ENCODE peak calls at places on chromosomes 7 and 10, in eight cellular contexts. W is cardiac muscle cell; T is neural progenitor cell; A is upper lobe of right lung; V is CD8-positive, alpha-beta T cell; L is esophagus squamous epithelium; Y is OCI-LY7; B is lower lobe of right lung. X is an unnamed sample.

GRCh38 chr7:25894002-25894901 is 257.7 kb upstream of the NFE2L3 start:
- DNase-seq in W (peak), T (peak), A (no peak), V (no peak), L (no peak), Y (peak), B (peak), X (no peak)

GRCh38 chr7:27636326-27637006 is 26.2 kb downstream of the HIBADH start:
- DNase-seq in W (no peak), T (peak), A (no peak), V (no peak), L (no peak), Y (no peak), B (no peak), X (no peak)

GRCh38 chr10:11798862-11799735 is 24.1 kb upstream of the PROSER2 start:
- DNase-seq in W (no peak), T (peak), A (no peak), V (no peak), L (no peak), Y (peak), B (no peak), X (no peak)

GRCh38 chr10:43079823-43080222 is 3.0 kb downstream of the RET start:
- DNase-seq in W (no peak), T (no peak), A (no peak), V (no peak), L (no peak), Y (no peak), B (no peak), X (no peak)

GRCh38 chr10:132253092-132253687 is 54.6 kb downstream of the STK32C start:
- DNase-seq in W (no peak), T (no peak), A (no peak), V (no peak), L (no peak), Y (no peak), B (no peak), X (no peak)

GRCh38 chr7:47253650-47254080 is 328.2 kb downstream of the TNS3 start:
- DNase-seq in W (peak), T (peak), A (no peak), V (no peak), L (no peak), Y (no peak), B (no peak), X (no peak)

GRCh38 chr7:1144269-1144771 is 15.7 kb downstream of the ZFAND2A start:
- DNase-seq in W (no peak), T (peak), A (no peak), V (no peak), L (no peak), Y (peak), B (peak), X (peak)

GRCh38 chr10:71697938-71698709 is 21.5 kb downstream of the C10orf105 start:
- DNase-seq in W (no peak), T (no peak), A (no peak), V (no peak), L (no peak), Y (no peak), B (no peak), X (no peak)

GRCh38 chr7:23474098-23474828 is 4.0 kb upstream of the IGF2BP3 start:
- DNase-seq in W (peak), T (peak), A (peak), V (no peak), L (no peak), Y (peak), B (peak), X (no peak)

GRCh38 chr10:103451871-103452713 is at the start of gene CALHM2:
- DNase-seq in W (peak), T (peak), A (peak), V (peak), L (no peak), Y (no peak), B (peak), X (peak)

GRCh38 chr7:65749039-65749438 is 123.8 kb upstream of the VKORC1L1 start:
- DNase-seq in W (no peak), T (no peak), A (no peak), V (no peak), L (no peak), Y (no peak), B (no peak), X (no peak)

GRCh38 chr10:103558916-103559315 is 65.4 kb downstream of the NEURL1 start:
- DNase-seq in W (no peak), T (no peak), A (no peak), V (no peak), L (no peak), Y (peak), B (no peak), X (no peak)

GRCh38 chr7:1672851-1673486 is 2.9 kb downstream of the ELFN1 start:
- DNase-seq in W (no peak), T (no peak), A (no peak), V (no peak), L (no peak), Y (no peak), B (peak), X (peak)

GRCh38 chr7:30688718-30689221 is 6.5 kb upstream of the CRHR2 start:
- DNase-seq in W (no peak), T (peak), A (no peak), V (no peak), L (no peak), Y (no peak), B (no peak), X (no peak)

GRCh38 chr10:17278607-17279240 is 50.7 kb downstream of the VIM start:
- DNase-seq in W (no peak), T (no peak), A (no peak), V (no peak), L (no peak), Y (no peak), B (no peak), X (no peak)

GRCh38 chr7:152673902-152674301 is 2.0 kb downstream of the XRCC2 start:
- DNase-seq in W (no peak), T (no peak), A (no peak), V (no peak), L (no peak), Y (no peak), B (no peak), X (no peak)

GRCh38 chr10:91976324-91977051 is 52.9 kb downstream of the BTAF1 start:
- DNase-seq in W (peak), T (no peak), A (no peak), V (no peak), L (no peak), Y (no peak), B (no peak), X (no peak)

GRCh38 chr7:8724080-8724718 is 290.8 kb downstream of the NXPH1 start:
- DNase-seq in W (peak), T (peak), A (no peak), V (no peak), L (no peak), Y (peak), B (no peak), X (peak)

GRCh38 chr10:21169271-21169670 is 272.2 kb upstream of the NEBL start:
- DNase-seq in W (no peak), T (no peak), A (no peak), V (no peak), L (no peak), Y (no peak), B (no peak), X (no peak)

GRCh38 chr10:62761115-62761514 is 43.4 kb upstream of the ADO start:
- DNase-seq in W (no peak), T (no peak), A (no peak), V (no peak), L (no peak), Y (no peak), B (no peak), X (no peak)

GRCh38 chr10:118214751-118215150 is 127.4 kb downstream of the FAM204A start:
- DNase-seq in W (no peak), T (no peak), A (no peak), V (no peak), L (no peak), Y (no peak), B (no peak), X (no peak)

DNA sequence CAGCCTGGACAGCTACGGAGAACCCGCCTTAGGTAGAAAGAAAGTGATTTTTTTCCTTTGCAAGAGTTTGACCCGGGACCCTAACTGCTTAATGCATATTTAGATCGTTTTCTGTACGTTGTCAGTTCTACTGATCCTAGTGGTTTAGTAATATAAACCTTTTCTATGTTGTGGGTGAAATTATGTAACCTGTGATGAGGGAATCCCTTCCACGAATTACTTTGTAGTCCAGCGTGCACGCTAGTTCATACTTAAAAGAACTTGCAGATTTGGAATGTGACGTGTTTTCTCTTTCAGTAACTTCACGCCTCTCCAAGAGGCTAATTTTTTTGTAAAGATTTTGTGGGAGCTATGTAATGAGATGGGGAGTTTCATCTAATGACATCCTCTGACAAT is 705 bp downstream of the SLF2 start:
- DNase-seq in W (no peak), T (no peak), A (no peak), V (no peak), L (no peak), Y (no peak), B (no peak), X (no peak)
- H3K27ac ChIP-seq in W (peak), T (no peak), A (peak), V (peak), L (peak), Y (no peak), B (peak), X (peak)

DNA sequence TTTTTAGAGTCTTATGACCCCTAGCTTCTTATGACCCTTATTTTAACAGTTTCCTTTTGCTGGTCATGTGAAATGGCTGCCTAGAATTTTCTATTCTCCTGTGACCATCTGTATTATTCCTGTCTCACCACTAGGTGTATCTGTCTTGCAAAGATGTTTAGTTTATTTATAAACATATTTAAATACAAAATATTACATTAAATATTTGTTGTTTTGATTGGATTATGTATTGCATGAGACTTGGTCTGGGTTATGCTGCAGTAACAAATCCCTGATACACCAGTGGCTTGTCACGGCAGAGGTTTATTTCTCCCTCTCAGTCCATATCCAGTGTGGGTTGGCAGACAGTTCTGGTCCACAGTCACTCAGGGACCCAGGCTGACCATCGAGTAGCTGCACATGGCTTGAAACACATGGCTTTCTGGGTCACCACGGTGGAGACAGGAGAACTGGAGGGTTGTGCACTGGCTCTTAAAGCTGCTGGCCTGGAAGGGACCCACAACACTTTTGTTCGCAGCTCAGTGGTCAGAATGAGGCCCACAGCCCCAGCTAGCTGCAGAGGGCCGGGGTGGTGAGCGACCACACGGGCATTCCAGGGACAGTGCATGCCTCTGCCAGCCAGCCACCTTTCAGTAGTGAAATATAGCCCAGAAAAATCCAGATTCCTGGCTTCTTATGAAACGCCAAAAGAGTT is 7.4 kb downstream of the RASSF4 start:
- DNase-seq in W (no peak), T (no peak), A (no peak), V (no peak), L (no peak), Y (peak), B (no peak), X (peak)
- TF ChIP-seq CTCF in W (peak), T (peak), A (peak), V (no peak), L (no peak), Y (peak), B (no peak), X (peak)

GRCh38 chr10:110498087-110498981 is 627 bp downstream of the DUSP5 start:
- DNase-seq in W (peak), T (peak), A (peak), V (peak), L (no peak), Y (peak), B (peak), X (peak)
- H3K27ac ChIP-seq in W (peak), T (no peak), A (peak), V (peak), L (peak), Y (no peak), B (peak), X (peak)

DNA sequence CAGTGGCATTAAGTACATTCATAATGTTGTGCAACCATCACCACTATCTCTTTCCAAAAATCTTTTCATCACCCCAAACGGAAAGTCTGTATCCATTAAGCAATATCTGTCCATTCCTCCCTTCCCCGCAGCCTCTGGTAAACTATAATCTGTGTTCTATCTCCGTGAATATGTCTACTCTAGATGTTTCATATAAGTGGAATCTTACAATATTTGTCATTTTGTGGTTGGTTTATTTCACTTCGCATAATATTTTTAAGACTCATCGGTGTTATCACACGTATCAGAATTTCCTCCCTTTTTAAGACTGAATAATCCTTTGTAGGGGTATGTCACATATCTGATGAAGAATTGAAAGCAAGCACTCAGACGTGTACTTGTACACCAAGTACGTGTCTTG is 86.0 kb upstream of the FGFR2 start:
- DNase-seq in W (no peak), T (no peak), A (no peak), V (no peak), L (no peak), Y (no peak), B (no peak), X (no peak)
- TF ChIP-seq CTCF in W (no peak), T (no peak), A (no peak), V (no peak), L (no peak), Y (no peak), B (no peak), X (no peak)

X was measured in dorsolateral prefrontal cortex.